ENCODE peak calls at places on chromosomes 1 and 21, in six cellular contexts. B is effector memory CD8-positive, alpha-beta T cell; H is AG08396; T is LHCN-M2; P is D341Med; I is RWPE1. C is an unnamed sample.

GRCh38 chr21:43367296-43367695 is 59.6 kb downstream of the SIK1 start:
- DNase-seq in B (no peak), H (no peak), T (no peak), P (no peak), I (no peak), C (no peak)

GRCh38 chr1:28510350-28511223 is 4.7 kb downstream of the RCC1 start:
- DNase-seq in B (no peak), H (no peak), T (peak), P (no peak), I (no peak), C (no peak)

GRCh38 chr1:12143631-12144155 is 23.1 kb upstream of the TNFRSF1B start:
- DNase-seq in B (no peak), H (peak), T (peak), P (no peak), I (peak), C (peak)

GRCh38 chr21:36723371-36723881 is 24.5 kb downstream of the SIM2 start:
- DNase-seq in B (no peak), H (no peak), T (no peak), P (no peak), I (no peak), C (no peak)

GRCh38 chr1:244614113-244614836 is 38.7 kb upstream of the DESI2 start:
- DNase-seq in B (no peak), H (no peak), T (peak), P (no peak), I (no peak), C (no peak)

GRCh38 chr1:37255111-37255795 is 219.1 kb upstream of the ZC3H12A start:
- DNase-seq in B (no peak), H (peak), T (peak), P (no peak), I (peak), C (no peak)

GRCh38 chr1:93177991-93178390 is 2.2 kb downstream of the TMED5 start:
- DNase-seq in B (no peak), H (peak), T (peak), P (no peak), I (peak), C (no peak)

GRCh38 chr1:10866314-10867091 is 70.1 kb upstream of the CASZ1 start:
- DNase-seq in B (no peak), H (peak), T (no peak), P (no peak), I (peak), C (no peak)

GRCh38 chr1:72557446-72558049 is 275.2 kb upstream of the NEGR1 start:
- DNase-seq in B (no peak), H (peak), T (peak), P (peak), I (no peak), C (peak)

GRCh38 chr1:29259802-29260441 is 23.6 kb downstream of the PTPRU start:
- DNase-seq in B (peak), H (peak), T (no peak), P (no peak), I (peak), C (no peak)

GRCh38 chr1:108831225-108831624 is 25.7 kb downstream of the AKNAD1 start:
- DNase-seq in B (no peak), H (peak), T (peak), P (no peak), I (peak), C (peak)

GRCh38 chr21:41235214-41235613 is 67.3 kb downstream of the BACE2 start:
- DNase-seq in B (no peak), H (no peak), T (no peak), P (no peak), I (no peak), C (no peak)

GRCh38 chr1:186620526-186620925 is 59.7 kb downstream of the PTGS2 start:
- DNase-seq in B (no peak), H (no peak), T (no peak), P (no peak), I (no peak), C (no peak)

GRCh38 chr1:44270666-44271628 is 57.7 kb downstream of the DMAP1 start:
- DNase-seq in B (no peak), H (peak), T (no peak), P (peak), I (no peak), C (no peak)

GRCh38 chr1:56513095-56513494 is 66.3 kb downstream of the PLPP3 start:
- DNase-seq in B (no peak), H (no peak), T (no peak), P (no peak), I (no peak), C (no peak)

GRCh38 chr1:29243863-29244185 is 7.5 kb downstream of the PTPRU start:
- DNase-seq in B (no peak), H (peak), T (peak), P (no peak), I (no peak), C (no peak)

GRCh38 chr1:233868461-233868860 is 36.0 kb upstream of the SLC35F3 start:
- DNase-seq in B (no peak), H (no peak), T (no peak), P (no peak), I (no peak), C (no peak)

GRCh38 chr1:110084226-110085078 is 14.0 kb upstream of the ALX3 start:
- DNase-seq in B (no peak), H (peak), T (peak), P (no peak), I (no peak), C (no peak)

GRCh38 chr21:14741237-14741636 is 195.1 kb upstream of the SAMSN1 start:
- DNase-seq in B (no peak), H (no peak), T (no peak), P (no peak), I (peak), C (no peak)

GRCh38 chr1:179474713-179475112 is 101.0 kb downstream of the NPHS2 start:
- DNase-seq in B (no peak), H (no peak), T (no peak), P (no peak), I (no peak), C (no peak)

GRCh38 chr1:7262611-7263010 is 477.4 kb downstream of the CAMTA1 start:
- DNase-seq in B (no peak), H (no peak), T (no peak), P (no peak), I (no peak), C (no peak)

GRCh38 chr1:204123376-204123775 is 28.5 kb downstream of the ETNK2 start:
- DNase-seq in B (no peak), H (peak), T (no peak), P (no peak), I (no peak), C (no peak)

GRCh38 chr21:27590271-27590670 is 623.4 kb upstream of the ADAMTS5 start:
- DNase-seq in B (no peak), H (no peak), T (peak), P (no peak), I (no peak), C (peak)

C was measured in GM04503.